ENCODE peak calls at places on chromosomes 3 and 15, in ten cellular contexts. H is A549, C is hepatocyte, J is HCT116, B is spleen, R is GM12878, X is OCI-LY7, S is body of pancreas, A is right cardiac atrium, G is neuronal stem cell. Z is an unnamed sample.

GRCh38 chr3:38548154-38548931 is 52.2 kb downstream of the EXOG start:
- DNase-seq in H (no peak), C (no peak), J (no peak), B (peak; percentile 58), R (no peak), X (no peak), S (no peak), A (peak; percentile 55), G (no peak), Z (no peak)

GRCh38 chr3:110362756-110363155 is 708.9 kb upstream of the NECTIN3 start:
- DNase-seq in H (no peak), C (no peak), J (no peak), B (no peak), R (no peak), X (no peak), S (no peak), A (no peak), G (no peak), Z (no peak)

GRCh38 chr15:99211926-99212325 is 37.5 kb downstream of the TTC23 start:
- DNase-seq in H (no peak), C (peak; percentile 13), J (no peak), B (no peak), R (no peak), X (no peak), S (no peak), A (no peak), G (no peak), Z (no peak)

GRCh38 chr3:128875556-128876120 is 3.8 kb upstream of the ACAD9 start:
- DNase-seq in H (peak; percentile 42), C (peak; percentile 41), J (no peak), B (peak; percentile 78), R (no peak), X (peak; percentile 54), S (peak; percentile 22), A (no peak), G (peak; percentile 23), Z (peak; percentile 82)

GRCh38 chr3:196255776-196256175 is 31.8 kb downstream of the PCYT1A start:
- DNase-seq in H (no peak), C (no peak), J (no peak), B (no peak), R (no peak), X (no peak), S (no peak), A (no peak), G (no peak), Z (no peak)

GRCh38 chr3:20288050-20288449 is 102.0 kb upstream of the SGO1 start:
- DNase-seq in H (no peak), C (no peak), J (no peak), B (no peak), R (no peak), X (no peak), S (no peak), A (no peak), G (no peak), Z (no peak)

GRCh38 chr15:80778964-80779657 is at the start of gene CEMIP:
- DNase-seq in H (peak; percentile 88), C (peak; percentile 91), J (peak; percentile 33), B (peak; percentile 85), R (no peak), X (no peak), S (peak; percentile 68), A (peak; percentile 89), G (peak; percentile 80), Z (peak; percentile 46)

GRCh38 chr3:23992051-23992628 is 47.1 kb downstream of the NR1D2 start:
- DNase-seq in H (no peak), C (no peak), J (no peak), B (no peak), R (no peak), X (no peak), S (no peak), A (no peak), G (no peak), Z (no peak)

GRCh38 chr3:132290833-132291232 is 26.4 kb upstream of the ACP3 start:
- DNase-seq in H (no peak), C (no peak), J (no peak), B (no peak), R (no peak), X (no peak), S (no peak), A (no peak), G (no peak), Z (no peak)

GRCh38 chr3:72957303-72957702 is 39.3 kb upstream of the PPP4R2 start:
- DNase-seq in H (no peak), C (peak; percentile 62), J (no peak), B (no peak), R (no peak), X (no peak), S (peak; percentile 56), A (no peak), G (peak; percentile 53), Z (no peak)

GRCh38 chr15:24957691-24958090 is 2.9 kb downstream of the SNRPN start:
- DNase-seq in H (no peak), C (no peak), J (no peak), B (no peak), R (no peak), X (no peak), S (no peak), A (no peak), G (no peak), Z (no peak)

GRCh38 chr3:107128942-107129341 is 248.3 kb upstream of the CCDC54 start:
- DNase-seq in H (no peak), C (no peak), J (no peak), B (no peak), R (no peak), X (no peak), S (no peak), A (no peak), G (no peak), Z (no peak)

GRCh38 chr3:16816048-16816780 is 68.5 kb upstream of the PLCL2 start:
- DNase-seq in H (no peak), C (no peak), J (no peak), B (no peak), R (peak; percentile 56), X (no peak), S (no peak), A (no peak), G (no peak), Z (no peak)

GRCh38 chr3:194633349-194634004 is at the start of gene TMEM44:
- DNase-seq in H (peak; percentile 74), C (peak; percentile 89), J (peak; percentile 72), B (peak; percentile 91), R (peak; percentile 27), X (peak; percentile 82), S (peak; percentile 71), A (peak; percentile 91), G (peak; percentile 86), Z (peak; percentile 74)

GRCh38 chr15:89408512-89409183 is 74.0 kb upstream of the POLG start:
- DNase-seq in H (no peak), C (no peak), J (no peak), B (no peak), R (no peak), X (no peak), S (no peak), A (no peak), G (no peak), Z (no peak)
- H3K4me3 ChIP-seq in H (no peak overlapping the region), C (no peak overlapping the region), J (no peak overlapping the region), B (peak overlapping the region; percentile 44), R (peak overlapping the region; percentile 62), X (no peak overlapping the region), S (no peak overlapping the region), A (peak overlapping the region; percentile 35), G (no peak overlapping the region), Z (peak overlapping the region; percentile 80)

GRCh38 chr3:171875923-171876412 is 32.8 kb downstream of the TMEM212 start:
- DNase-seq in H (no peak), C (peak; percentile 21), J (no peak), B (no peak), R (no peak), X (no peak), S (no peak), A (no peak), G (no peak), Z (no peak)

GRCh38 chr3:171874251-171874679 is 31.1 kb downstream of the TMEM212 start:
- DNase-seq in H (peak; percentile 14), C (peak; percentile 71), J (no peak), B (no peak), R (no peak), X (no peak), S (no peak), A (no peak), G (no peak), Z (no peak)

GRCh38 chr3:171873561-171873960 is 30.4 kb downstream of the TMEM212 start:
- DNase-seq in H (peak; percentile 25), C (no peak), J (no peak), B (no peak), R (no peak), X (no peak), S (no peak), A (no peak), G (no peak), Z (no peak)

GRCh38 chr3:171876651-171877272 is 33.6 kb downstream of the TMEM212 start:
- DNase-seq in H (no peak), C (peak; percentile 32), J (no peak), B (no peak), R (no peak), X (no peak), S (no peak), A (no peak), G (no peak), Z (no peak)

DNA sequence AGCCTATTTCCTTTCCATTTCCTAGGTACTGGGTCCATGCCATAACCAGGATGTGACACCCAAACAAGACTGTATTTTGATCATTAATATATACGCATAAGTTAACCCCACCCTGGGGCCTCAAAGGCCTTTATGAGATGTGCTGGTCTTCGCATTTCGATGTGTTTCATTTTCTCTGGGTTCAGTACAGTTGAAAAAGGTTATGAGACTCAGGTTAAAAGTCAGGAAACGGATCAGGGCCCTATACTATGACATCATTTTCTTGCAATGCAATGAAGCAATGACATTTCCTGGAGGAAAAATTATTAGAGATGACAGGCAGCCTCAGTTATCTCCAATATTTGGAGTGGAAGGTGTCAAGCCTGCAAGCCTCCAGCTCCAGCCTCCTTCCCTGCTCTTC is 31.7 kb downstream of the TMEM212 start:
- DNase-seq in H (no peak), C (no peak), J (no peak), B (no peak), R (no peak), X (no peak), S (no peak), A (no peak), G (no peak), Z (no peak)
- H3K4me1 ChIP-seq in H (peaks cover 83% of the 10 kb centered on the region), C (peaks cover 19% of the 10 kb centered on the region), J (no peaks in the 10 kb centered on the region), B (no peaks in the 10 kb centered on the region), R (no peaks in the 10 kb centered on the region), X (no peaks in the 10 kb centered on the region), S (peaks cover 18% of the 10 kb centered on the region), A (peaks cover 2% of the 10 kb centered on the region), G (peaks cover 20% of the 10 kb centered on the region), Z (no peaks in the 10 kb centered on the region)

DNA sequence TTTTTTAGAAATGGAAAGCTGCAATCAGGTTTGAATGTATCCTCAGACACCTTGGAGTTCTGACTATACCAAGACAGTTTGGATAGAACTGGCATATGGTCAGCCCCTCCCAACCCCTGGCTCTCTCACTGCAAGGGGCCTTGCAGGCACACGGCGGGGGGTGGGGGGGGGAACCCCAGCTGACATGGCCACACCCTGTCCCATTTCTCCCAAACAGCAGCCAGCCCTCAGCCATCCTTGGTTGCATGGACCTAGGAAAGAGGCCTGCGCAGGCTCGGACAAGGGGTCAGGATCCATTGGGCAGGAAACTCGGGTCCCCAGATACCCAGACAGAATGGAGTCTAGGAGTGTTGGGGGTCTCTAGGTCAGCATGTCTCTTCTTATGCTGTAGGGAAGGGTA is 14.5 kb downstream of the CAND2 start:
- DNase-seq in H (no peak), C (no peak), J (no peak), B (peak; percentile 70), R (no peak), X (no peak), S (no peak), A (no peak), G (no peak), Z (no peak)
- H3K4me3 ChIP-seq in H (no peak overlapping the region), C (no peak overlapping the region), J (no peak overlapping the region), B (no peak overlapping the region), R (no peak overlapping the region), X (no peak overlapping the region), S (no peak overlapping the region), A (no peak overlapping the region), G (no peak overlapping the region), Z (peak overlapping the region; percentile 45)

GRCh38 chr15:67110958-67111864 is 45.8 kb downstream of the SMAD3 start:
- DNase-seq in H (no peak), C (no peak), J (no peak), B (peak; percentile 3), R (no peak), X (no peak), S (no peak), A (no peak), G (no peak), Z (peak; percentile 42)
- H3K4me1 ChIP-seq in H (peaks cover 79% of the 10 kb centered on the region), C (peaks cover 37% of the 10 kb centered on the region), J (peaks cover 70% of the 10 kb centered on the region), B (peaks cover 55% of the 10 kb centered on the region), R (peaks cover 59% of the 10 kb centered on the region), X (peaks cover 80% of the 10 kb centered on the region), S (peaks cover 57% of the 10 kb centered on the region), A (peaks cover 33% of the 10 kb centered on the region), G (peaks cover 4% of the 10 kb centered on the region), Z (peaks cover 73% of the 10 kb centered on the region)